ENCODE peak calls at places on chromosomes 5 and 9, in four cellular contexts. One of them, this sample, is unnamed.

GRCh38 chr5:143828710-143829109 is 16.7 kb downstream of the HMHB1 start:
- DNase-seq in H1: no peak
- DNase-seq in HepG2: no peak
- DNase-seq in K562: no peak
- DNase-seq in this sample: no peak

GRCh38 chr5:109876030-109876726 is 186.5 kb downstream of the MAN2A1 start:
- DNase-seq in H1: no peak
- DNase-seq in HepG2: no peak
- DNase-seq in K562: no peak
- DNase-seq in this sample: no peak

GRCh38 chr9:127866535-127866934 is 10.9 kb downstream of the AK1 start:
- DNase-seq in H1: no peak
- DNase-seq in HepG2: no peak
- DNase-seq in K562: no peak
- DNase-seq in this sample: no peak

GRCh38 chr5:139733698-139734491 is 61.7 kb upstream of the PSD2 start:
- DNase-seq in H1: peak
- DNase-seq in HepG2: peak
- DNase-seq in K562: no peak
- DNase-seq in this sample: no peak

GRCh38 chr9:99264070-99264469 is 42.0 kb downstream of the SEC61B start:
- DNase-seq in H1: peak
- DNase-seq in HepG2: no peak
- DNase-seq in K562: peak
- DNase-seq in this sample: no peak

GRCh38 chr9:27377811-27378345 is 80.9 kb upstream of the EQTN start:
- DNase-seq in H1: no peak
- DNase-seq in HepG2: no peak
- DNase-seq in K562: no peak
- DNase-seq in this sample: peak

GRCh38 chr5:43631182-43631910 is 28.4 kb downstream of the NNT start:
- DNase-seq in H1: peak
- DNase-seq in HepG2: peak
- DNase-seq in K562: peak
- DNase-seq in this sample: peak

GRCh38 chr5:77743181-77743580 is 33.0 kb downstream of the TBCA start:
- DNase-seq in H1: no peak
- DNase-seq in HepG2: no peak
- DNase-seq in K562: no peak
- DNase-seq in this sample: no peak

GRCh38 chr9:136952354-136952855 is 332 bp downstream of the LCN12 start:
- DNase-seq in H1: no peak
- DNase-seq in HepG2: no peak
- DNase-seq in K562: no peak
- DNase-seq in this sample: no peak

GRCh38 chr9:16794871-16795639 is 75.4 kb downstream of the BNC2 start:
- DNase-seq in H1: no peak
- DNase-seq in HepG2: no peak
- DNase-seq in K562: no peak
- DNase-seq in this sample: no peak

GRCh38 chr9:4837768-4838546 is 45.2 kb downstream of the RCL1 start:
- DNase-seq in H1: no peak
- DNase-seq in HepG2: peak
- DNase-seq in K562: no peak
- DNase-seq in this sample: no peak

GRCh38 chr5:181098642-181099452 is 32.1 kb downstream of the OR2V1 start:
- DNase-seq in H1: no peak
- DNase-seq in HepG2: no peak
- DNase-seq in K562: peak
- DNase-seq in this sample: no peak

GRCh38 chr5:181099453-181100086 is 31.4 kb downstream of the OR2V1 start:
- DNase-seq in H1: no peak
- DNase-seq in HepG2: no peak
- DNase-seq in K562: peak
- DNase-seq in this sample: no peak

GRCh38 chr5:181100121-181101015 is 30.6 kb downstream of the OR2V1 start:
- DNase-seq in H1: peak
- DNase-seq in HepG2: no peak
- DNase-seq in K562: peak
- DNase-seq in this sample: no peak
- TF ChIP-seq BRCA1 in H1: no peak
- TF ChIP-seq BRCA1 in HepG2: no peak
- TF ChIP-seq BRCA1 in K562: no peak
- TF ChIP-seq BRCA1 in this sample: no peak

DNA sequence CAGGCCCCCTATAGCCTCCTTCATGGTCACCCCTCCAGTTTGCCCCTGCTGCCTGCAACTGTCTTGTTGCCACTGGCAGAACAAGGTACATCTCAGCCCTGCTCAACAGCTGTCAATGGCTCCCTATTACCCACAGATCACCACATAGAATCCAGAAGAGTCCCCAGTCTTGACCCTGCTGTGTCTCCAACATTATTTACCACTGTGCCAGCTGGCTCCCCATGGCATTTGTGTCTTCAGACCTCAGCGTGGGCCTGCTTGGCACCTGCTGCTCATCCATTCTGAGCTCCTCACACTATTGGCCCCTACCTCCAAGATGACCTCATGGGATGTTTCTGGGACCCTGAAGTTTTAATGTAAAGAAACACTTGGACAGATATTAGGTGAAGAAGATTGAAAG is 201.8 kb downstream of the HSPA4 start:
- DNase-seq in H1: no peak
- DNase-seq in HepG2: no peak
- DNase-seq in K562: no peak
- DNase-seq in this sample: no peak
- TF ChIP-seq BRCA1 in H1: no peak
- TF ChIP-seq BRCA1 in HepG2: no peak
- TF ChIP-seq BRCA1 in K562: no peak
- TF ChIP-seq BRCA1 in this sample: no peak

DNA sequence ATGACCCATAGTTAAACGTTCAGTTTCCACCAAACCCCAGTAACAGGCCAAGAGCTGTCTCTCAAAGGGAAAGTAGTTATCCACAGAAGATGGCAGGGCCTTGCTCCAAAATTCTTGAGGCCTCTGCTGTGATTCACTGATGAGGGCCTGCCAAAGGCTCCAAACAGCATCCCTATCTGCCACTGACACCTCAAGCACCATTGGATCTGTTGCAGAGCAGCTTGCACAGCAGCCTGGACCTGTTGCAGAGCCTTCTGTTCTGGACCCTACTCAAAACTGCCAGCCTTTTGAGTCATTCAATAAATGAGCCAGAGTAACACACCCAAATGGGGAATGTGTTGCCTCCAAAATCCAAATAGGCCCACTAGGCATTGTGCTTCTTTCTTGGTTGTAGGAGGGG is 741.5 kb upstream of the RGMB start:
- DNase-seq in H1: no peak
- DNase-seq in HepG2: no peak
- DNase-seq in K562: no peak
- DNase-seq in this sample: no peak
- TF ChIP-seq BRCA1 in H1: no peak
- TF ChIP-seq BRCA1 in HepG2: no peak
- TF ChIP-seq BRCA1 in K562: no peak
- TF ChIP-seq BRCA1 in this sample: no peak

DNA sequence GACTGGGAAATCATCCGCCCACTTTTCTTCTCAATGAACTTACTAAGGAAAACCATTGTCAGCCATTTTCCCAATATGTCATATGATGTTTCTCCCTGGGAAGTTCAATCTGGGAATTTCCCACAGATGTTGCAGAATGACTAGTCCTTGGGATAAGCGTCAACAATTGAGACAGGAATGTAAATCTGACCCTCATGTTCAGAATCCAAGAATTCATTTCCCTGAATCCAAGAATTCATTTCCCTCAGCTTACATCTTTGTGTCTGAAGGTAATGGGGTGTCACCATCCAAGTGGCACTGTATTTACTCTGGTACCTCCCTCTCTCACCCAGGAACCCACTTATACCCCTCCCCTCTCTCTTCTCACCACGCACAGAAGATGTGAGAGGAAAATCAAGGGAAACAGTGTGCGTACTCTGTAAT is 7.4 kb downstream of the KLF9 start:
- DNase-seq in H1: no peak
- DNase-seq in HepG2: no peak
- DNase-seq in K562: no peak
- DNase-seq in this sample: no peak
- TF ChIP-seq BRCA1 in H1: no peak
- TF ChIP-seq BRCA1 in HepG2: no peak
- TF ChIP-seq BRCA1 in K562: no peak
- TF ChIP-seq BRCA1 in this sample: no peak

DNA sequence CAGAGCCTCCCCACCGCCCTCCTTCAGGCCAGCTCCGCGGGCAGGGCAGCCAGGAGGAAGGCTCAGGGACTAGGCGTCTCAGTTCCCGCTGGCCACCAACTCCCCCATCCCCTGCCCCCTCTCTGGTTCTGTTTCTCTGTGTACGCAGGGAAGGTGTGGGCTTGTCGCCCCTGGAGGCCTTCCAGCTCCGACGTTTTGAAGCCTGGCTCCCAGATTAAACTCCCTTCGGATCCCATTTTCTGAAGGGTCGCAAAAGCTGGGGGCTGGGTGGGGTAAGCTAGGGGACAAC is 346 bp downstream of the ATOX1 start:
- DNase-seq in H1: no peak
- DNase-seq in HepG2: no peak
- DNase-seq in K562: peak
- DNase-seq in this sample: no peak
- TF ChIP-seq BRCA1 in H1: no peak
- TF ChIP-seq BRCA1 in HepG2: no peak
- TF ChIP-seq BRCA1 in K562: no peak
- TF ChIP-seq BRCA1 in this sample: no peak